ENCODE peak calls at places on chromosomes 2 and 18, in nine cellular contexts. X is stimulated activated CD8-positive, alpha-beta memory T cell treated with anti-CD3 and anti-CD28 coated beads, Interleukin-4, amount 100 ng/mL, for 24 hours; S is NCI-H1092; M is NCI-H2171 treated with DMSO at 0.1 percent for 48 hours; A is epithelial cell of esophagus; V is choroid plexus epithelial cell; C is activated naive CD4-positive, alpha-beta T cell treated with Interleukin-2 at 50 U/mL for 16 hours; T is foreskin fibroblast; O is ureter. K is an unnamed sample.

GRCh38 chr18:29154196-29154757 is 977.3 kb upstream of the CDH2 start:
- DNase-seq in V (peak), O (no peak), M (no peak), T (no peak), S (no peak), X (no peak), C (no peak), A (peak), K (peak)

GRCh38 chr2:239830066-239830717 is 194.9 kb downstream of the NDUFA10 start:
- DNase-seq in X (no peak), T (no peak), O (peak), V (peak), M (no peak), A (no peak), S (no peak), C (no peak), K (no peak)

GRCh38 chr18:506264-506663 is 5.8 kb upstream of the COLEC12 start:
- DNase-seq in V (no peak), S (no peak), O (no peak), C (no peak), X (no peak), A (no peak), M (no peak), T (no peak), K (no peak)

GRCh38 chr2:182767578-182767977 is 51.5 kb downstream of the DNAJC10 start:
- DNase-seq in A (peak), T (no peak), V (peak), S (no peak), X (no peak), C (no peak), O (no peak), M (no peak), K (no peak)

GRCh38 chr18:34222025-34222395 is 2.7 kb downstream of the NOL4 start:
- DNase-seq in S (peak), C (no peak), M (peak), V (no peak), X (no peak), O (no peak), T (no peak), A (no peak), K (no peak)

GRCh38 chr2:64899081-64899865 is 89.9 kb upstream of the SLC1A4 start:
- DNase-seq in V (no peak), T (no peak), O (no peak), X (no peak), A (no peak), M (no peak), S (no peak), C (no peak), K (no peak)

GRCh38 chr2:207974214-207974600 is 51.1 kb downstream of the PLEKHM3 start:
- DNase-seq in A (peak), T (no peak), V (peak), M (no peak), O (peak), X (no peak), C (no peak), S (no peak), K (no peak)

GRCh38 chr18:57627488-57627887 is 5.9 kb upstream of the NARS1 start:
- DNase-seq in C (no peak), S (no peak), O (no peak), A (peak), M (no peak), X (no peak), V (peak), T (peak), K (peak)

GRCh38 chr2:229748950-229749349 is 34.6 kb upstream of the DNER start:
- DNase-seq in O (no peak), S (no peak), C (no peak), V (no peak), M (no peak), T (no peak), A (no peak), X (no peak), K (no peak)

GRCh38 chr2:17579605-17580318 is 39.3 kb downstream of the VSNL1 start:
- DNase-seq in S (no peak), M (no peak), A (no peak), V (no peak), T (no peak), X (no peak), C (no peak), O (no peak), K (no peak)

GRCh38 chr2:98502556-98503335 is 58.1 kb downstream of the INPP4A start:
- DNase-seq in X (no peak), A (peak), M (no peak), C (no peak), T (no peak), V (peak), O (no peak), S (no peak), K (no peak)

GRCh38 chr2:238573065-238573778 is 146.5 kb downstream of the ASB1 start:
- DNase-seq in S (no peak), V (no peak), O (no peak), A (no peak), M (no peak), C (no peak), T (no peak), X (no peak), K (no peak)

GRCh38 chr2:25692737-25693445 is 19.5 kb upstream of the DTNB start:
- DNase-seq in A (no peak), M (no peak), S (no peak), O (no peak), X (no peak), V (no peak), C (no peak), T (peak), K (no peak)

GRCh38 chr2:156042895-156043294 is 289.6 kb downstream of the NR4A2 start:
- DNase-seq in V (no peak), O (no peak), T (no peak), A (no peak), C (no peak), X (no peak), M (no peak), S (no peak), K (no peak)

GRCh38 chr18:13309031-13309430 is 90.5 kb downstream of the LDLRAD4 start:
- DNase-seq in V (no peak), A (no peak), C (no peak), M (no peak), O (no peak), X (no peak), T (no peak), S (no peak), K (no peak)

GRCh38 chr2:21930224-21930623 is 806.5 kb downstream of the TDRD15 start:
- DNase-seq in M (no peak), X (no peak), O (no peak), V (no peak), A (no peak), T (no peak), C (no peak), S (no peak), K (no peak)

GRCh38 chr2:8324164-8324848 is 357.6 kb upstream of the ID2 start:
- DNase-seq in A (no peak), X (no peak), C (no peak), V (no peak), T (no peak), O (no peak), S (peak), M (peak), K (no peak)

GRCh38 chr18:60978338-60978737 is 354.9 kb upstream of the CDH20 start:
- DNase-seq in M (no peak), X (no peak), C (no peak), V (peak), O (no peak), S (no peak), A (peak), T (peak), K (peak)

GRCh38 chr2:168323456-168324058 is 76.2 kb upstream of the STK39 start:
- DNase-seq in S (no peak), C (no peak), A (no peak), O (no peak), M (no peak), T (no peak), X (no peak), V (no peak), K (no peak)

GRCh38 chr18:74806700-74807416 is 209.2 kb downstream of the ZNF407 start:
- DNase-seq in V (peak), C (no peak), M (no peak), X (no peak), A (peak), T (peak), O (no peak), S (no peak), K (peak)

GRCh38 chr18:59155140-59155539 is 15.5 kb downstream of the SEC11C start:
- DNase-seq in O (no peak), V (peak), X (no peak), M (no peak), S (no peak), A (peak), C (no peak), T (peak), K (peak)

GRCh38 chr2:105396254-105397024 is 2.4 kb downstream of the FHL2 start:
- DNase-seq in X (peak), O (no peak), A (peak), S (no peak), M (no peak), C (peak), T (peak), V (peak), K (peak)

GRCh38 chr2:160538559-160539355 is 45.1 kb upstream of the RBMS1 start:
- DNase-seq in A (no peak), T (no peak), S (no peak), V (no peak), X (no peak), C (no peak), M (no peak), O (no peak), K (no peak)

GRCh38 chr2:206212673-206213513 is 53.2 kb downstream of the EEF1B2 start:
- DNase-seq in O (no peak), X (no peak), M (peak), S (no peak), T (peak), A (no peak), V (peak), C (no peak), K (peak)

GRCh38 chr2:207046642-207047213 is 107.4 kb downstream of the CPO start:
- DNase-seq in C (peak), A (peak), O (no peak), V (peak), X (no peak), S (no peak), T (peak), M (no peak), K (no peak)

GRCh38 chr2:58594175-58594574 is 353.1 kb upstream of the FANCL start:
- DNase-seq in X (no peak), C (no peak), O (no peak), S (no peak), M (peak), V (peak), A (peak), T (no peak), K (no peak)

GRCh38 chr18:54946149-54946581 is 13.1 kb downstream of the CCDC68 start:
- DNase-seq in C (peak), M (no peak), V (peak), T (no peak), O (no peak), X (no peak), S (no peak), A (peak), K (no peak)

K was measured in non-pigmented ciliary epithelial cell.